ENCODE peak calls at places on chromosomes 7 and 10, in nine cellular contexts. One of them, this sample, is unnamed.

GRCh38 chr10:17116193-17116592 is 13.4 kb downstream of the CUBN start:
- DNase-seq in HFF-Myc: no peak
- DNase-seq in stimulated activated CD4-positive, alpha-beta T cell treated with anti-CD3 and anti-CD28 coated beads, Interleukin-15, amount 100 ng/mL, for 24 hours: no peak
- DNase-seq in T-helper 1 cell: no peak
- DNase-seq in transverse colon: no peak
- DNase-seq in psoas muscle: no peak
- DNase-seq in hepatic stellate cell: no peak
- DNase-seq in activated effector memory CD4-positive, alpha-beta T cell treated with anti-CD3 and anti-CD28 coated beads, Interleukin-2, amount 50 U/mL, for 16 hours: no peak
- DNase-seq in AG08395: no peak
- DNase-seq in this sample: no peak

GRCh38 chr10:25078659-25079429 is 62.4 kb downstream of the THNSL1 start:
- DNase-seq in HFF-Myc: no peak
- DNase-seq in stimulated activated CD4-positive, alpha-beta T cell treated with anti-CD3 and anti-CD28 coated beads, Interleukin-15, amount 100 ng/mL, for 24 hours: no peak
- DNase-seq in T-helper 1 cell: no peak
- DNase-seq in transverse colon: peak
- DNase-seq in psoas muscle: no peak
- DNase-seq in hepatic stellate cell: no peak
- DNase-seq in activated effector memory CD4-positive, alpha-beta T cell treated with anti-CD3 and anti-CD28 coated beads, Interleukin-2, amount 50 U/mL, for 16 hours: no peak
- DNase-seq in AG08395: no peak
- DNase-seq in this sample: no peak

GRCh38 chr7:31028417-31028988 is 23.6 kb upstream of the ADCYAP1R1 start:
- DNase-seq in HFF-Myc: no peak
- DNase-seq in stimulated activated CD4-positive, alpha-beta T cell treated with anti-CD3 and anti-CD28 coated beads, Interleukin-15, amount 100 ng/mL, for 24 hours: no peak
- DNase-seq in T-helper 1 cell: no peak
- DNase-seq in transverse colon: no peak
- DNase-seq in psoas muscle: no peak
- DNase-seq in hepatic stellate cell: no peak
- DNase-seq in activated effector memory CD4-positive, alpha-beta T cell treated with anti-CD3 and anti-CD28 coated beads, Interleukin-2, amount 50 U/mL, for 16 hours: no peak
- DNase-seq in AG08395: no peak
- DNase-seq in this sample: no peak

GRCh38 chr10:98295907-98296306 is 27.9 kb upstream of the LOXL4 start:
- DNase-seq in HFF-Myc: peak
- DNase-seq in stimulated activated CD4-positive, alpha-beta T cell treated with anti-CD3 and anti-CD28 coated beads, Interleukin-15, amount 100 ng/mL, for 24 hours: no peak
- DNase-seq in T-helper 1 cell: no peak
- DNase-seq in transverse colon: no peak
- DNase-seq in psoas muscle: no peak
- DNase-seq in hepatic stellate cell: no peak
- DNase-seq in activated effector memory CD4-positive, alpha-beta T cell treated with anti-CD3 and anti-CD28 coated beads, Interleukin-2, amount 50 U/mL, for 16 hours: no peak
- DNase-seq in AG08395: peak
- DNase-seq in this sample: no peak

GRCh38 chr7:69232445-69233376 is 365.6 kb upstream of the AUTS2 start:
- DNase-seq in HFF-Myc: no peak
- DNase-seq in stimulated activated CD4-positive, alpha-beta T cell treated with anti-CD3 and anti-CD28 coated beads, Interleukin-15, amount 100 ng/mL, for 24 hours: no peak
- DNase-seq in T-helper 1 cell: no peak
- DNase-seq in transverse colon: no peak
- DNase-seq in psoas muscle: no peak
- DNase-seq in hepatic stellate cell: no peak
- DNase-seq in activated effector memory CD4-positive, alpha-beta T cell treated with anti-CD3 and anti-CD28 coated beads, Interleukin-2, amount 50 U/mL, for 16 hours: no peak
- DNase-seq in AG08395: no peak
- DNase-seq in this sample: no peak

GRCh38 chr7:135670179-135670578 is 7.9 kb downstream of the STMP1 start:
- DNase-seq in HFF-Myc: no peak
- DNase-seq in stimulated activated CD4-positive, alpha-beta T cell treated with anti-CD3 and anti-CD28 coated beads, Interleukin-15, amount 100 ng/mL, for 24 hours: no peak
- DNase-seq in T-helper 1 cell: no peak
- DNase-seq in transverse colon: no peak
- DNase-seq in psoas muscle: no peak
- DNase-seq in hepatic stellate cell: peak
- DNase-seq in activated effector memory CD4-positive, alpha-beta T cell treated with anti-CD3 and anti-CD28 coated beads, Interleukin-2, amount 50 U/mL, for 16 hours: no peak
- DNase-seq in AG08395: peak
- DNase-seq in this sample: peak

GRCh38 chr7:85160223-85160622 is 26.6 kb downstream of the SEMA3D start:
- DNase-seq in HFF-Myc: no peak
- DNase-seq in stimulated activated CD4-positive, alpha-beta T cell treated with anti-CD3 and anti-CD28 coated beads, Interleukin-15, amount 100 ng/mL, for 24 hours: peak
- DNase-seq in T-helper 1 cell: no peak
- DNase-seq in transverse colon: no peak
- DNase-seq in psoas muscle: no peak
- DNase-seq in hepatic stellate cell: no peak
- DNase-seq in activated effector memory CD4-positive, alpha-beta T cell treated with anti-CD3 and anti-CD28 coated beads, Interleukin-2, amount 50 U/mL, for 16 hours: no peak
- DNase-seq in AG08395: peak
- DNase-seq in this sample: no peak

GRCh38 chr10:126663880-126664279 is 6.6 kb downstream of the C10orf90 start:
- DNase-seq in HFF-Myc: no peak
- DNase-seq in stimulated activated CD4-positive, alpha-beta T cell treated with anti-CD3 and anti-CD28 coated beads, Interleukin-15, amount 100 ng/mL, for 24 hours: no peak
- DNase-seq in T-helper 1 cell: no peak
- DNase-seq in transverse colon: no peak
- DNase-seq in psoas muscle: no peak
- DNase-seq in hepatic stellate cell: no peak
- DNase-seq in activated effector memory CD4-positive, alpha-beta T cell treated with anti-CD3 and anti-CD28 coated beads, Interleukin-2, amount 50 U/mL, for 16 hours: no peak
- DNase-seq in AG08395: peak
- DNase-seq in this sample: no peak